ENCODE peak calls at places on chromosomes 12 and 14, in seven cellular contexts. One of them, this sample, is unnamed.
A peak's percentile ranks its signal among the peaks of the same experiment; 100 is the strongest.

GRCh38 chr14:33480589-33481184 is 470.2 kb downstream of the EGLN3 start:
- ATAC-seq in stimulated activated naive CD8-positive, alpha-beta T cell treated with anti-CD3 and anti-CD28 coated beads, Interleukin-15, amount 100 ng/mL, for 72 hours: no peak
- ATAC-seq in activated T-helper 17 cell treated with anti-CD3 and anti-CD28 coated beads, Interleukin-2, amount 50 U/mL, for 72 hours: no peak
- ATAC-seq in natural killer cell: no peak
- ATAC-seq in activated naive CD8-positive, alpha-beta T cell treated with anti-CD3 and anti-CD28 coated beads, Interleukin-2, amount 10 ng/mL, durations not matched to agents 7 days and 5 days: no peak
- ATAC-seq in T-helper 17 cell: no peak
- ATAC-seq in T-cell: no peak
- ATAC-seq in this sample: no peak

GRCh38 chr12:109991586-109991985 is 4.6 kb downstream of the GIT2 start:
- ATAC-seq in activated naive CD8-positive, alpha-beta T cell treated with anti-CD3 and anti-CD28 coated beads, Interleukin-2, amount 10 ng/mL, durations not matched to agents 7 days and 5 days: no peak
- ATAC-seq in T-helper 17 cell: no peak
- ATAC-seq in stimulated activated naive CD8-positive, alpha-beta T cell treated with anti-CD3 and anti-CD28 coated beads, Interleukin-15, amount 100 ng/mL, for 72 hours: no peak
- ATAC-seq in T-cell: no peak
- ATAC-seq in activated T-helper 17 cell treated with anti-CD3 and anti-CD28 coated beads, Interleukin-2, amount 50 U/mL, for 72 hours: no peak
- ATAC-seq in natural killer cell: no peak
- ATAC-seq in this sample: no peak

GRCh38 chr12:90970471-90970870 is 15.5 kb upstream of the CCER1 start:
- ATAC-seq in T-cell: no peak
- ATAC-seq in activated T-helper 17 cell treated with anti-CD3 and anti-CD28 coated beads, Interleukin-2, amount 50 U/mL, for 72 hours: no peak
- ATAC-seq in activated naive CD8-positive, alpha-beta T cell treated with anti-CD3 and anti-CD28 coated beads, Interleukin-2, amount 10 ng/mL, durations not matched to agents 7 days and 5 days: no peak
- ATAC-seq in stimulated activated naive CD8-positive, alpha-beta T cell treated with anti-CD3 and anti-CD28 coated beads, Interleukin-15, amount 100 ng/mL, for 72 hours: no peak
- ATAC-seq in natural killer cell: no peak
- ATAC-seq in T-helper 17 cell: no peak
- ATAC-seq in this sample: no peak

GRCh38 chr12:54936736-54937135 is 47.8 kb downstream of the TESPA1 start:
- ATAC-seq in T-cell: no peak
- ATAC-seq in activated T-helper 17 cell treated with anti-CD3 and anti-CD28 coated beads, Interleukin-2, amount 50 U/mL, for 72 hours: no peak
- ATAC-seq in natural killer cell: no peak
- ATAC-seq in activated naive CD8-positive, alpha-beta T cell treated with anti-CD3 and anti-CD28 coated beads, Interleukin-2, amount 10 ng/mL, durations not matched to agents 7 days and 5 days: no peak
- ATAC-seq in T-helper 17 cell: no peak
- ATAC-seq in stimulated activated naive CD8-positive, alpha-beta T cell treated with anti-CD3 and anti-CD28 coated beads, Interleukin-15, amount 100 ng/mL, for 72 hours: no peak
- ATAC-seq in this sample: no peak

GRCh38 chr12:94507455-94507854 is 47.8 kb upstream of the CEP83 start:
- ATAC-seq in stimulated activated naive CD8-positive, alpha-beta T cell treated with anti-CD3 and anti-CD28 coated beads, Interleukin-15, amount 100 ng/mL, for 72 hours: no peak
- ATAC-seq in activated T-helper 17 cell treated with anti-CD3 and anti-CD28 coated beads, Interleukin-2, amount 50 U/mL, for 72 hours: no peak
- ATAC-seq in T-helper 17 cell: no peak
- ATAC-seq in T-cell: no peak
- ATAC-seq in activated naive CD8-positive, alpha-beta T cell treated with anti-CD3 and anti-CD28 coated beads, Interleukin-2, amount 10 ng/mL, durations not matched to agents 7 days and 5 days: no peak
- ATAC-seq in natural killer cell: no peak
- ATAC-seq in this sample: no peak

GRCh38 chr12:10160659-10161386 is 11.1 kb downstream of the OLR1 start:
- ATAC-seq in T-cell: no peak
- ATAC-seq in natural killer cell: no peak
- ATAC-seq in activated T-helper 17 cell treated with anti-CD3 and anti-CD28 coated beads, Interleukin-2, amount 50 U/mL, for 72 hours: no peak
- ATAC-seq in T-helper 17 cell: no peak
- ATAC-seq in activated naive CD8-positive, alpha-beta T cell treated with anti-CD3 and anti-CD28 coated beads, Interleukin-2, amount 10 ng/mL, durations not matched to agents 7 days and 5 days: no peak
- ATAC-seq in stimulated activated naive CD8-positive, alpha-beta T cell treated with anti-CD3 and anti-CD28 coated beads, Interleukin-15, amount 100 ng/mL, for 72 hours: no peak
- ATAC-seq in this sample: no peak

GRCh38 chr12:123095074-123095694 is 55.7 kb downstream of the PITPNM2 start:
- ATAC-seq in natural killer cell: no peak
- ATAC-seq in stimulated activated naive CD8-positive, alpha-beta T cell treated with anti-CD3 and anti-CD28 coated beads, Interleukin-15, amount 100 ng/mL, for 72 hours: no peak
- ATAC-seq in T-cell: no peak
- ATAC-seq in activated T-helper 17 cell treated with anti-CD3 and anti-CD28 coated beads, Interleukin-2, amount 50 U/mL, for 72 hours: no peak
- ATAC-seq in T-helper 17 cell: no peak
- ATAC-seq in activated naive CD8-positive, alpha-beta T cell treated with anti-CD3 and anti-CD28 coated beads, Interleukin-2, amount 10 ng/mL, durations not matched to agents 7 days and 5 days: no peak
- ATAC-seq in this sample: no peak

GRCh38 chr12:27064397-27065342 is 17.7 kb downstream of the C12orf71 start:
- ATAC-seq in T-cell: no peak
- ATAC-seq in activated naive CD8-positive, alpha-beta T cell treated with anti-CD3 and anti-CD28 coated beads, Interleukin-2, amount 10 ng/mL, durations not matched to agents 7 days and 5 days: no peak
- ATAC-seq in activated T-helper 17 cell treated with anti-CD3 and anti-CD28 coated beads, Interleukin-2, amount 50 U/mL, for 72 hours: no peak
- ATAC-seq in stimulated activated naive CD8-positive, alpha-beta T cell treated with anti-CD3 and anti-CD28 coated beads, Interleukin-15, amount 100 ng/mL, for 72 hours: no peak
- ATAC-seq in natural killer cell: no peak
- ATAC-seq in T-helper 17 cell: peak; percentile 35
- ATAC-seq in this sample: no peak

GRCh38 chr14:31969371-31969770 is 107.7 kb upstream of the ARHGAP5 start:
- ATAC-seq in stimulated activated naive CD8-positive, alpha-beta T cell treated with anti-CD3 and anti-CD28 coated beads, Interleukin-15, amount 100 ng/mL, for 72 hours: no peak
- ATAC-seq in activated T-helper 17 cell treated with anti-CD3 and anti-CD28 coated beads, Interleukin-2, amount 50 U/mL, for 72 hours: no peak
- ATAC-seq in T-cell: no peak
- ATAC-seq in activated naive CD8-positive, alpha-beta T cell treated with anti-CD3 and anti-CD28 coated beads, Interleukin-2, amount 10 ng/mL, durations not matched to agents 7 days and 5 days: no peak
- ATAC-seq in T-helper 17 cell: no peak
- ATAC-seq in natural killer cell: no peak
- ATAC-seq in this sample: no peak

GRCh38 chr12:65952737-65953209 is 128.5 kb downstream of the HMGA2 start:
- ATAC-seq in T-cell: no peak
- ATAC-seq in activated T-helper 17 cell treated with anti-CD3 and anti-CD28 coated beads, Interleukin-2, amount 50 U/mL, for 72 hours: peak; percentile 97
- ATAC-seq in natural killer cell: no peak
- ATAC-seq in activated naive CD8-positive, alpha-beta T cell treated with anti-CD3 and anti-CD28 coated beads, Interleukin-2, amount 10 ng/mL, durations not matched to agents 7 days and 5 days: no peak
- ATAC-seq in stimulated activated naive CD8-positive, alpha-beta T cell treated with anti-CD3 and anti-CD28 coated beads, Interleukin-15, amount 100 ng/mL, for 72 hours: peak; percentile 70
- ATAC-seq in T-helper 17 cell: no peak
- ATAC-seq in this sample: no peak

GRCh38 chr12:119682635-119683340 is 14.9 kb downstream of the PRKAB1 start:
- ATAC-seq in T-cell: no peak
- ATAC-seq in stimulated activated naive CD8-positive, alpha-beta T cell treated with anti-CD3 and anti-CD28 coated beads, Interleukin-15, amount 100 ng/mL, for 72 hours: no peak
- ATAC-seq in T-helper 17 cell: peak; percentile 36
- ATAC-seq in activated naive CD8-positive, alpha-beta T cell treated with anti-CD3 and anti-CD28 coated beads, Interleukin-2, amount 10 ng/mL, durations not matched to agents 7 days and 5 days: peak; percentile 56
- ATAC-seq in natural killer cell: no peak
- ATAC-seq in activated T-helper 17 cell treated with anti-CD3 and anti-CD28 coated beads, Interleukin-2, amount 50 U/mL, for 72 hours: peak; percentile 36
- ATAC-seq in this sample: no peak

GRCh38 chr12:43277630-43278267 is 274.3 kb downstream of the ADAMTS20 start:
- ATAC-seq in natural killer cell: no peak
- ATAC-seq in stimulated activated naive CD8-positive, alpha-beta T cell treated with anti-CD3 and anti-CD28 coated beads, Interleukin-15, amount 100 ng/mL, for 72 hours: no peak
- ATAC-seq in activated naive CD8-positive, alpha-beta T cell treated with anti-CD3 and anti-CD28 coated beads, Interleukin-2, amount 10 ng/mL, durations not matched to agents 7 days and 5 days: no peak
- ATAC-seq in T-cell: no peak
- ATAC-seq in T-helper 17 cell: no peak
- ATAC-seq in activated T-helper 17 cell treated with anti-CD3 and anti-CD28 coated beads, Interleukin-2, amount 50 U/mL, for 72 hours: no peak
- ATAC-seq in this sample: no peak

GRCh38 chr14:81942071-81942470 is 408.4 kb upstream of the SEL1L start:
- ATAC-seq in activated naive CD8-positive, alpha-beta T cell treated with anti-CD3 and anti-CD28 coated beads, Interleukin-2, amount 10 ng/mL, durations not matched to agents 7 days and 5 days: no peak
- ATAC-seq in activated T-helper 17 cell treated with anti-CD3 and anti-CD28 coated beads, Interleukin-2, amount 50 U/mL, for 72 hours: no peak
- ATAC-seq in T-cell: no peak
- ATAC-seq in stimulated activated naive CD8-positive, alpha-beta T cell treated with anti-CD3 and anti-CD28 coated beads, Interleukin-15, amount 100 ng/mL, for 72 hours: no peak
- ATAC-seq in T-helper 17 cell: no peak
- ATAC-seq in natural killer cell: no peak
- ATAC-seq in this sample: no peak

GRCh38 chr12:2118061-2118460 is 65.3 kb downstream of the CACNA1C start:
- ATAC-seq in T-cell: no peak
- ATAC-seq in T-helper 17 cell: no peak
- ATAC-seq in natural killer cell: no peak
- ATAC-seq in activated naive CD8-positive, alpha-beta T cell treated with anti-CD3 and anti-CD28 coated beads, Interleukin-2, amount 10 ng/mL, durations not matched to agents 7 days and 5 days: no peak
- ATAC-seq in activated T-helper 17 cell treated with anti-CD3 and anti-CD28 coated beads, Interleukin-2, amount 50 U/mL, for 72 hours: no peak
- ATAC-seq in stimulated activated naive CD8-positive, alpha-beta T cell treated with anti-CD3 and anti-CD28 coated beads, Interleukin-15, amount 100 ng/mL, for 72 hours: no peak
- ATAC-seq in this sample: no peak

GRCh38 chr12:106632797-106633450 is 50.1 kb downstream of the RFX4 start:
- ATAC-seq in T-cell: no peak
- ATAC-seq in activated T-helper 17 cell treated with anti-CD3 and anti-CD28 coated beads, Interleukin-2, amount 50 U/mL, for 72 hours: no peak
- ATAC-seq in natural killer cell: no peak
- ATAC-seq in activated naive CD8-positive, alpha-beta T cell treated with anti-CD3 and anti-CD28 coated beads, Interleukin-2, amount 10 ng/mL, durations not matched to agents 7 days and 5 days: no peak
- ATAC-seq in stimulated activated naive CD8-positive, alpha-beta T cell treated with anti-CD3 and anti-CD28 coated beads, Interleukin-15, amount 100 ng/mL, for 72 hours: no peak
- ATAC-seq in T-helper 17 cell: no peak
- ATAC-seq in this sample: no peak

GRCh38 chr12:123621619-123622530 is 11.6 kb downstream of the EIF2B1 start:
- ATAC-seq in activated T-helper 17 cell treated with anti-CD3 and anti-CD28 coated beads, Interleukin-2, amount 50 U/mL, for 72 hours: peak; percentile 89
- ATAC-seq in stimulated activated naive CD8-positive, alpha-beta T cell treated with anti-CD3 and anti-CD28 coated beads, Interleukin-15, amount 100 ng/mL, for 72 hours: peak; percentile 42
- ATAC-seq in natural killer cell: no peak
- ATAC-seq in T-cell: no peak
- ATAC-seq in activated naive CD8-positive, alpha-beta T cell treated with anti-CD3 and anti-CD28 coated beads, Interleukin-2, amount 10 ng/mL, durations not matched to agents 7 days and 5 days: no peak
- ATAC-seq in T-helper 17 cell: no peak
- ATAC-seq in this sample: no peak

GRCh38 chr12:57890191-57891120 is 43.9 kb upstream of the CTDSP2 start:
- ATAC-seq in stimulated activated naive CD8-positive, alpha-beta T cell treated with anti-CD3 and anti-CD28 coated beads, Interleukin-15, amount 100 ng/mL, for 72 hours: no peak
- ATAC-seq in T-helper 17 cell: no peak
- ATAC-seq in activated T-helper 17 cell treated with anti-CD3 and anti-CD28 coated beads, Interleukin-2, amount 50 U/mL, for 72 hours: no peak
- ATAC-seq in activated naive CD8-positive, alpha-beta T cell treated with anti-CD3 and anti-CD28 coated beads, Interleukin-2, amount 10 ng/mL, durations not matched to agents 7 days and 5 days: no peak
- ATAC-seq in T-cell: no peak
- ATAC-seq in natural killer cell: no peak
- ATAC-seq in this sample: no peak

GRCh38 chr12:108438687-108439086 is 76.4 kb upstream of the FICD start:
- ATAC-seq in natural killer cell: no peak
- ATAC-seq in T-cell: no peak
- ATAC-seq in activated naive CD8-positive, alpha-beta T cell treated with anti-CD3 and anti-CD28 coated beads, Interleukin-2, amount 10 ng/mL, durations not matched to agents 7 days and 5 days: no peak
- ATAC-seq in T-helper 17 cell: no peak
- ATAC-seq in stimulated activated naive CD8-positive, alpha-beta T cell treated with anti-CD3 and anti-CD28 coated beads, Interleukin-15, amount 100 ng/mL, for 72 hours: no peak
- ATAC-seq in activated T-helper 17 cell treated with anti-CD3 and anti-CD28 coated beads, Interleukin-2, amount 50 U/mL, for 72 hours: no peak
- ATAC-seq in this sample: no peak

GRCh38 chr12:32854097-32854496 is 42.5 kb downstream of the PKP2 start:
- ATAC-seq in T-cell: no peak
- ATAC-seq in T-helper 17 cell: no peak
- ATAC-seq in activated T-helper 17 cell treated with anti-CD3 and anti-CD28 coated beads, Interleukin-2, amount 50 U/mL, for 72 hours: no peak
- ATAC-seq in stimulated activated naive CD8-positive, alpha-beta T cell treated with anti-CD3 and anti-CD28 coated beads, Interleukin-15, amount 100 ng/mL, for 72 hours: no peak
- ATAC-seq in natural killer cell: no peak
- ATAC-seq in activated naive CD8-positive, alpha-beta T cell treated with anti-CD3 and anti-CD28 coated beads, Interleukin-2, amount 10 ng/mL, durations not matched to agents 7 days and 5 days: no peak
- ATAC-seq in this sample: no peak

GRCh38 chr12:101004891-101005290 is 205.1 kb downstream of the SLC5A8 start:
- ATAC-seq in T-helper 17 cell: no peak
- ATAC-seq in natural killer cell: no peak
- ATAC-seq in activated naive CD8-positive, alpha-beta T cell treated with anti-CD3 and anti-CD28 coated beads, Interleukin-2, amount 10 ng/mL, durations not matched to agents 7 days and 5 days: no peak
- ATAC-seq in T-cell: no peak
- ATAC-seq in activated T-helper 17 cell treated with anti-CD3 and anti-CD28 coated beads, Interleukin-2, amount 50 U/mL, for 72 hours: no peak
- ATAC-seq in stimulated activated naive CD8-positive, alpha-beta T cell treated with anti-CD3 and anti-CD28 coated beads, Interleukin-15, amount 100 ng/mL, for 72 hours: no peak
- ATAC-seq in this sample: no peak

GRCh38 chr12:4506430-4506829 is 32.3 kb upstream of the RAD51AP1 start:
- ATAC-seq in stimulated activated naive CD8-positive, alpha-beta T cell treated with anti-CD3 and anti-CD28 coated beads, Interleukin-15, amount 100 ng/mL, for 72 hours: no peak
- ATAC-seq in activated T-helper 17 cell treated with anti-CD3 and anti-CD28 coated beads, Interleukin-2, amount 50 U/mL, for 72 hours: no peak
- ATAC-seq in activated naive CD8-positive, alpha-beta T cell treated with anti-CD3 and anti-CD28 coated beads, Interleukin-2, amount 10 ng/mL, durations not matched to agents 7 days and 5 days: no peak
- ATAC-seq in T-cell: no peak
- ATAC-seq in T-helper 17 cell: no peak
- ATAC-seq in natural killer cell: no peak
- ATAC-seq in this sample: no peak

GRCh38 chr12:77377116-77377515 is 311.7 kb upstream of the E2F7 start:
- ATAC-seq in T-helper 17 cell: no peak
- ATAC-seq in activated naive CD8-positive, alpha-beta T cell treated with anti-CD3 and anti-CD28 coated beads, Interleukin-2, amount 10 ng/mL, durations not matched to agents 7 days and 5 days: no peak
- ATAC-seq in T-cell: no peak
- ATAC-seq in activated T-helper 17 cell treated with anti-CD3 and anti-CD28 coated beads, Interleukin-2, amount 50 U/mL, for 72 hours: no peak
- ATAC-seq in stimulated activated naive CD8-positive, alpha-beta T cell treated with anti-CD3 and anti-CD28 coated beads, Interleukin-15, amount 100 ng/mL, for 72 hours: no peak
- ATAC-seq in natural killer cell: no peak
- ATAC-seq in this sample: no peak

GRCh38 chr12:89862511-89863331 is 154.1 kb upstream of the ATP2B1 start:
- ATAC-seq in stimulated activated naive CD8-positive, alpha-beta T cell treated with anti-CD3 and anti-CD28 coated beads, Interleukin-15, amount 100 ng/mL, for 72 hours: peak; percentile 21
- ATAC-seq in natural killer cell: peak; percentile 54
- ATAC-seq in activated naive CD8-positive, alpha-beta T cell treated with anti-CD3 and anti-CD28 coated beads, Interleukin-2, amount 10 ng/mL, durations not matched to agents 7 days and 5 days: peak; percentile 73
- ATAC-seq in T-cell: peak; percentile 34
- ATAC-seq in T-helper 17 cell: peak; percentile 50
- ATAC-seq in activated T-helper 17 cell treated with anti-CD3 and anti-CD28 coated beads, Interleukin-2, amount 50 U/mL, for 72 hours: peak; percentile 60
- ATAC-seq in this sample: peak; percentile 39

GRCh38 chr12:62931481-62931880 is 3.5 kb downstream of the PPM1H start:
- ATAC-seq in T-helper 17 cell: no peak
- ATAC-seq in stimulated activated naive CD8-positive, alpha-beta T cell treated with anti-CD3 and anti-CD28 coated beads, Interleukin-15, amount 100 ng/mL, for 72 hours: no peak
- ATAC-seq in activated naive CD8-positive, alpha-beta T cell treated with anti-CD3 and anti-CD28 coated beads, Interleukin-2, amount 10 ng/mL, durations not matched to agents 7 days and 5 days: no peak
- ATAC-seq in activated T-helper 17 cell treated with anti-CD3 and anti-CD28 coated beads, Interleukin-2, amount 50 U/mL, for 72 hours: no peak
- ATAC-seq in natural killer cell: no peak
- ATAC-seq in T-cell: no peak
- ATAC-seq in this sample: no peak

GRCh38 chr12:130456375-130457199 is 118.9 kb downstream of the PIWIL1 start:
- ATAC-seq in T-cell: no peak
- ATAC-seq in natural killer cell: no peak
- ATAC-seq in stimulated activated naive CD8-positive, alpha-beta T cell treated with anti-CD3 and anti-CD28 coated beads, Interleukin-15, amount 100 ng/mL, for 72 hours: no peak
- ATAC-seq in activated T-helper 17 cell treated with anti-CD3 and anti-CD28 coated beads, Interleukin-2, amount 50 U/mL, for 72 hours: no peak
- ATAC-seq in T-helper 17 cell: no peak
- ATAC-seq in activated naive CD8-positive, alpha-beta T cell treated with anti-CD3 and anti-CD28 coated beads, Interleukin-2, amount 10 ng/mL, durations not matched to agents 7 days and 5 days: no peak
- ATAC-seq in this sample: no peak

GRCh38 chr14:97571861-97572555 is 774.8 kb downstream of the VRK1 start:
- ATAC-seq in stimulated activated naive CD8-positive, alpha-beta T cell treated with anti-CD3 and anti-CD28 coated beads, Interleukin-15, amount 100 ng/mL, for 72 hours: no peak
- ATAC-seq in T-cell: no peak
- ATAC-seq in activated naive CD8-positive, alpha-beta T cell treated with anti-CD3 and anti-CD28 coated beads, Interleukin-2, amount 10 ng/mL, durations not matched to agents 7 days and 5 days: no peak
- ATAC-seq in activated T-helper 17 cell treated with anti-CD3 and anti-CD28 coated beads, Interleukin-2, amount 50 U/mL, for 72 hours: no peak
- ATAC-seq in natural killer cell: no peak
- ATAC-seq in T-helper 17 cell: no peak
- ATAC-seq in this sample: no peak

GRCh38 chr14:33916663-33917565 is 34.0 kb downstream of the EGLN3 start:
- ATAC-seq in activated T-helper 17 cell treated with anti-CD3 and anti-CD28 coated beads, Interleukin-2, amount 50 U/mL, for 72 hours: no peak
- ATAC-seq in natural killer cell: no peak
- ATAC-seq in activated naive CD8-positive, alpha-beta T cell treated with anti-CD3 and anti-CD28 coated beads, Interleukin-2, amount 10 ng/mL, durations not matched to agents 7 days and 5 days: no peak
- ATAC-seq in T-cell: no peak
- ATAC-seq in stimulated activated naive CD8-positive, alpha-beta T cell treated with anti-CD3 and anti-CD28 coated beads, Interleukin-15, amount 100 ng/mL, for 72 hours: no peak
- ATAC-seq in T-helper 17 cell: no peak
- ATAC-seq in this sample: peak; percentile 42

GRCh38 chr12:75444444-75445136 is 36.0 kb upstream of the GLIPR1 start:
- ATAC-seq in T-helper 17 cell: no peak
- ATAC-seq in activated naive CD8-positive, alpha-beta T cell treated with anti-CD3 and anti-CD28 coated beads, Interleukin-2, amount 10 ng/mL, durations not matched to agents 7 days and 5 days: no peak
- ATAC-seq in T-cell: no peak
- ATAC-seq in natural killer cell: no peak
- ATAC-seq in activated T-helper 17 cell treated with anti-CD3 and anti-CD28 coated beads, Interleukin-2, amount 50 U/mL, for 72 hours: no peak
- ATAC-seq in stimulated activated naive CD8-positive, alpha-beta T cell treated with anti-CD3 and anti-CD28 coated beads, Interleukin-15, amount 100 ng/mL, for 72 hours: no peak
- ATAC-seq in this sample: no peak

GRCh38 chr14:61268797-61269196 is 12.3 kb downstream of the TMEM30B start:
- ATAC-seq in activated T-helper 17 cell treated with anti-CD3 and anti-CD28 coated beads, Interleukin-2, amount 50 U/mL, for 72 hours: no peak
- ATAC-seq in T-helper 17 cell: no peak
- ATAC-seq in natural killer cell: no peak
- ATAC-seq in T-cell: no peak
- ATAC-seq in stimulated activated naive CD8-positive, alpha-beta T cell treated with anti-CD3 and anti-CD28 coated beads, Interleukin-15, amount 100 ng/mL, for 72 hours: no peak
- ATAC-seq in activated naive CD8-positive, alpha-beta T cell treated with anti-CD3 and anti-CD28 coated beads, Interleukin-2, amount 10 ng/mL, durations not matched to agents 7 days and 5 days: no peak
- ATAC-seq in this sample: no peak

GRCh38 chr12:50566066-50566465 is 61.3 kb downstream of the DIP2B start:
- ATAC-seq in activated naive CD8-positive, alpha-beta T cell treated with anti-CD3 and anti-CD28 coated beads, Interleukin-2, amount 10 ng/mL, durations not matched to agents 7 days and 5 days: no peak
- ATAC-seq in natural killer cell: no peak
- ATAC-seq in T-cell: no peak
- ATAC-seq in T-helper 17 cell: no peak
- ATAC-seq in activated T-helper 17 cell treated with anti-CD3 and anti-CD28 coated beads, Interleukin-2, amount 50 U/mL, for 72 hours: no peak
- ATAC-seq in stimulated activated naive CD8-positive, alpha-beta T cell treated with anti-CD3 and anti-CD28 coated beads, Interleukin-15, amount 100 ng/mL, for 72 hours: no peak
- ATAC-seq in this sample: no peak